ENCODE peak calls at places on chromosomes 16 and 17, in eight cellular contexts. Z is heart left ventricle; J is fibroblast of the conjunctiva; N is GM04503; D is CD8-positive, alpha-beta memory T cell; U is NCI-H1092 treated with DMSO at 0.1 percent for 48 hours; F is activated naive CD4-positive, alpha-beta T cell; V is SK-N-SH. E is an unnamed sample.
A peak's percentile ranks its signal among the peaks of the same experiment; 100 is the strongest.

GRCh38 chr16:75039941-75040340 is 41.1 kb downstream of the ZNRF1 start:
- DNase-seq in F (no peak), Z (no peak), N (no peak), D (no peak), V (no peak), J (no peak), U (no peak), E (no peak)

GRCh38 chr17:50150354-50151040 is at the start of gene PPP1R9B:
- DNase-seq in N (no peak), F (no peak), D (no peak), Z (no peak), J (no peak), V (peak; percentile 62), U (no peak), E (no peak)

GRCh38 chr17:39927928-39928867 is 666 bp downstream of the LRRC3C start:
- DNase-seq in V (peak; percentile 52), F (no peak), J (no peak), Z (peak; percentile 43), N (no peak), U (no peak), D (no peak), E (peak; percentile 32)

GRCh38 chr17:6660101-6660500 is 8.5 kb downstream of the C17orf100 start:
- DNase-seq in F (no peak), Z (no peak), V (no peak), D (no peak), U (no peak), J (no peak), N (no peak), E (no peak)

GRCh38 chr17:77107506-77108433 is 33.0 kb upstream of the SEC14L1 start:
- DNase-seq in J (no peak), Z (no peak), F (no peak), D (peak; percentile 65), N (no peak), U (no peak), V (no peak), E (no peak)

GRCh38 chr17:37673386-37673785 is 30.1 kb upstream of the DDX52 start:
- DNase-seq in J (no peak), U (no peak), V (no peak), F (no peak), Z (no peak), N (no peak), D (no peak), E (no peak)

GRCh38 chr17:54157542-54157941 is 334.8 kb downstream of the KIF2B start:
- DNase-seq in F (no peak), V (no peak), D (no peak), J (no peak), Z (no peak), U (no peak), N (no peak), E (no peak)

GRCh38 chr16:24670623-24671454 is 58.6 kb upstream of the TNRC6A start:
- DNase-seq in J (peak; percentile 82), F (no peak), Z (peak; percentile 66), N (peak; percentile 56), D (no peak), V (peak; percentile 81), U (peak; percentile 93), E (peak; percentile 53)

GRCh38 chr17:35931794-35932419 is 1.3 kb upstream of the RDM1 start:
- DNase-seq in D (no peak), V (no peak), Z (no peak), N (no peak), U (no peak), J (peak; percentile 9), F (no peak), E (no peak)

GRCh38 chr17:43410557-43411368 is 12.0 kb downstream of the ARL4D start:
- DNase-seq in V (no peak), U (no peak), N (no peak), Z (no peak), J (no peak), D (no peak), F (no peak), E (no peak)

GRCh38 chr16:83952587-83952939 is 477 bp upstream of the OSGIN1 start:
- DNase-seq in F (no peak), V (no peak), N (no peak), U (no peak), Z (no peak), J (peak; percentile 38), D (no peak), E (no peak)

GRCh38 chr17:80297996-80298560 is 37.4 kb downstream of the RNF213 start:
- DNase-seq in N (no peak), Z (no peak), U (no peak), D (no peak), J (no peak), V (no peak), F (no peak), E (no peak)

GRCh38 chr17:76805319-76805718 is 62.9 kb upstream of the MGAT5B start:
- DNase-seq in N (peak; percentile 33), F (no peak), J (no peak), V (no peak), U (no peak), Z (no peak), D (no peak), E (no peak)

GRCh38 chr16:19481769-19482168 is 40.1 kb downstream of the GDE1 start:
- DNase-seq in D (no peak), V (no peak), Z (no peak), N (no peak), U (no peak), J (no peak), F (no peak), E (no peak)

GRCh38 chr17:18368948-18369347 is 5.6 kb upstream of the SHMT1 start:
- DNase-seq in V (no peak), U (no peak), F (no peak), N (no peak), J (no peak), Z (no peak), D (no peak), E (no peak)

GRCh38 chr17:59763861-59764260 is 56.4 kb downstream of the VMP1 start:
- DNase-seq in Z (no peak), V (no peak), F (no peak), N (peak; percentile 65), J (peak; percentile 56), D (no peak), U (no peak), E (no peak)

GRCh38 chr17:43540821-43541674 is 5.1 kb downstream of the ETV4 start:
- DNase-seq in Z (no peak), U (no peak), D (no peak), F (no peak), N (no peak), J (peak; percentile 20), V (no peak), E (peak; percentile 30)

GRCh38 chr17:6830383-6830986 is 1.0 kb downstream of the TEKT1 start:
- DNase-seq in V (no peak), F (no peak), U (no peak), J (no peak), D (no peak), Z (no peak), N (no peak), E (no peak)

GRCh38 chr17:38743556-38744171 is 4.5 kb downstream of the PCGF2 start:
- DNase-seq in N (no peak), V (no peak), U (peak; percentile 79), Z (no peak), F (no peak), D (no peak), J (no peak), E (no peak)

GRCh38 chr17:68570531-68570930 is 30.6 kb downstream of the FAM20A start:
- DNase-seq in V (no peak), F (no peak), D (no peak), U (no peak), N (no peak), Z (no peak), J (no peak), E (no peak)